ENCODE peak calls at places on chromosomes 7 and 10, in four cellular contexts. Z is K562, N is WTC11, V is HepG2. X is an unnamed sample.

GRCh38 chr7:2934984-2935740 is 91.1 kb upstream of the GNA12 start:
- DNase-seq in Z (no peak), V (no peak), N (peak), X (no peak)

GRCh38 chr7:128859232-128860157 is 3.2 kb upstream of the ATP6V1F start:
- DNase-seq in Z (no peak), V (no peak), N (no peak), X (no peak)

GRCh38 chr7:44411306-44411705 is 79.2 kb downstream of the NUDCD3 start:
- DNase-seq in N (no peak), Z (no peak), V (no peak), X (no peak)

GRCh38 chr7:12731214-12731656 is 43.8 kb downstream of the ARL4A start:
- DNase-seq in V (no peak), N (no peak), Z (no peak), X (no peak)

GRCh38 chr10:70324951-70325781 is 41.4 kb upstream of the NPFFR1 start:
- DNase-seq in V (no peak), Z (peak), N (no peak), X (no peak)

GRCh38 chr10:29623797-29624196 is 11.0 kb downstream of the SVIL start:
- DNase-seq in V (peak), Z (no peak), N (no peak), X (no peak)

GRCh38 chr10:97601268-97602215 is 12.0 kb downstream of the C10orf62 start:
- DNase-seq in N (no peak), Z (no peak), V (no peak), X (no peak)

GRCh38 chr7:3218561-3219225 is 82.4 kb upstream of the SDK1 start:
- DNase-seq in Z (no peak), V (peak), N (no peak), X (no peak)

GRCh38 chr7:137576481-137576880 is 232.9 kb upstream of the PTN start:
- DNase-seq in N (no peak), V (no peak), Z (no peak), X (no peak)

GRCh38 chr7:27921081-27921836 is 181.3 kb downstream of the TAX1BP1 start:
- DNase-seq in V (peak), Z (peak), N (no peak), X (peak)

GRCh38 chr10:86218160-86218559 is 148.4 kb downstream of the GRID1 start:
- DNase-seq in Z (no peak), N (no peak), V (no peak), X (no peak)

GRCh38 chr10:15824498-15824897 is 35.8 kb downstream of the MINDY3 start:
- DNase-seq in N (no peak), Z (no peak), V (no peak), X (no peak)

GRCh38 chr10:124388823-124389612 is 29.7 kb downstream of the OAT start:
- DNase-seq in Z (peak), V (peak), N (peak), X (peak)

GRCh38 chr7:79820387-79820786 is 314.2 kb upstream of the GNAI1 start:
- DNase-seq in N (no peak), V (no peak), Z (no peak), X (peak)

GRCh38 chr10:133100706-133101463 is 13.2 kb downstream of the ADGRA1 start:
- DNase-seq in V (no peak), N (peak), Z (peak), X (peak)

GRCh38 chr7:1046722-1047679 is 2.7 kb downstream of the GPR146 start:
- DNase-seq in V (no peak), Z (peak), N (no peak), X (no peak)

GRCh38 chr10:46520381-46520780 is 36.1 kb downstream of the GPRIN2 start:
- DNase-seq in V (no peak), N (peak), Z (no peak), X (no peak)

GRCh38 chr7:143325215-143325614 is 9.3 kb downstream of the CLCN1 start:
- DNase-seq in Z (no peak), V (no peak), N (no peak), X (no peak)
- TF ChIP-seq ELF4 in Z (no peak), V (no peak), N (no peak), X (no peak)

DNA sequence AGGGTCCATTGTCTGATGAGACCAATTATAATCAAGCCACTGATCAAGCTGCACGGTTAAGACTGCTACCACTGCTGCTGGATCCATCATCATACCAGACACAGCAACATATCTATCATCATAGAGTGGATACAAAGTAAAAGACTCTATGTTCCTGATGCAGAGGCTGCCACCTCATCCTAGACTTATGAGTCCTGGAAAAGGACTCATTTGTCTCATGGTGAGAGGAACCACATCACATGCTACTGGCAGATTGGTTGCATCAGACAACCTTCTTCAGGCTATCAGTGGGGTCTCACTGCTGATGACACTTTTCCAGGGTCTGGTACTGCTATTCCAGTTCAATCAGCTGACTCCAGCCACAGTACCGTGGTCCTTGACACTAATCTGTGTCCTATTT is 79.0 kb downstream of the ABI1 start:
- DNase-seq in V (no peak), Z (no peak), N (no peak), X (no peak)
- TF ChIP-seq ELF4 in V (no peak), Z (no peak), N (no peak), X (no peak)

GRCh38 chr10:117261501-117261900 is 20.6 kb downstream of the SLC18A2 start:
- DNase-seq in Z (no peak), N (no peak), V (no peak), X (no peak)

GRCh38 chr10:117260094-117260493 is 19.2 kb downstream of the SLC18A2 start:
- DNase-seq in N (no peak), Z (no peak), V (no peak), X (no peak)

GRCh38 chr10:117264776-117265175 is 23.9 kb downstream of the SLC18A2 start:
- DNase-seq in Z (no peak), N (no peak), V (peak), X (no peak)

GRCh38 chr10:117259279-117259678 is 18.4 kb downstream of the SLC18A2 start:
- DNase-seq in N (no peak), Z (no peak), V (no peak), X (no peak)

DNA sequence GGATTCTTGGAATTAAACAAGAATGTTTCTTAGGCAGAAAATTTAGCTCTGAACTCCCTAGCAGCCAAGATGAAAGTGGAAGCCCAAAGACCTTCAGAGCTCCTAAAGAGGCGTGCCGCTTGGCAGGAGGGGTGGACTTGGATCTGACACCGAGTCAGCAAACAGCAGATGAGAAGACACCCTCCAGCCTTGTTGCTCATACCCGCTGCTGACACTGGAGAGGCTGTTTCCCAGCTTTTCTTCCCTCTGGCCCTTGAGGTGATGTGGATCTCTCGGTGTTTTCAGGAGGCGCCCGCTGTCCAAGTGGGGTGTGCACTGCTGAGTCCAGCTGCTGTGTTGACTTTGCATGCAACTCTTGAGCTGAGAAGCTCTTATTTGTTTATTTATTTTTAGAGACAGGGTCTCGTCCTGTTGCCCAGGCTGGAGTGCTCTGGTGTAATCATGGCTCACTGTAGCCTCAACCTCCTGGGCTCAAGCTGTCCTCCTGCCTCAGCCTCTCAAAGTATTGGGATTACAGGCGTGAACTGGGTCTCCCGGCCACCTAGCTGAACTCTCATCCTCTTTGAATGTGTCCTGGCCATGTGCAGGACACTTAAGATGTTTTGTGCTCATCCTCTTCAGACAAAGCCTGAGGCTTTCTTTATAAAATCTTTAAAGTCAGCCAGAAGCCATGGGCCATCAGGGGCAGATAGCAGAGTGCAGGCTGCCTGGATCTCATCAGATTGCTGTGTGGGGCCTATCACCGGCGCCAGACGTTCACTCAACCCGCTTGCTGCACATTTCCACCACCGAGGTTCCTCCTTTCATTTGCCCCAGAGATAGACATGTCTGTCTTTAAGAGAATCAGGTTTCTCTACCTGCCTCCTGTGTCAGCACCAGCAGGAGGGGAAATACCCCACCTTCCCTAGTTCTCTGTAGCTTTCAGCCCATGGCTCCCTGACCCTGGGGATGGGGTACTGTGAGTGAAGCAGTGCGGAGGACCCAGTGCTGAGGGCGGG is 21.7 kb downstream of the SLC18A2 start:
- DNase-seq in V (peak), Z (no peak), N (no peak), X (no peak)
- TF ChIP-seq ELF4 in V (no peak), Z (no peak), N (no peak), X (no peak)

DNA sequence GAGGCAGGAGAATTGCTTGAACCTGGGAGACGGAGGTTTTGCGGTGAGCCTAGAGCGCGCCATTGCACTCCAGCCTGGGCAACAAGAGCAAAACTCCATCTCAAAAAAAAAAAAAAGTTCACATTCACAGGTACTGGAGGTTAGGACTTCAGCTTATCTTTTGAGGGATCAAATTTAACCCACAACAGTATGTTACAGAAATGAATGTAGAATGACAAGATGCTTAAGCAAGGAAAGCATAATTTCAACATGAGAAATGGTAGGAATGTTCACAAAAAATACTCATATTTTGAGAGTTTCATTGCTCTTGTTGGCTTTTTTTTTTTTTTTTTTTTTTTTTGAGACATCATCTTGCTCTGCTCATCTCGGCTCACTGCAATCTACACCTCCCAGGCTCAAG is 1.9 kb upstream of the HERC4 start:
- DNase-seq in V (no peak), N (no peak), Z (no peak), X (no peak)
- TF ChIP-seq ELF4 in V (no peak), N (no peak), Z (no peak), X (no peak)

GRCh38 chr7:142787783-142788182 is 17.0 kb downstream of the PRSS2 start:
- DNase-seq in N (no peak), Z (no peak), V (no peak), X (no peak)

GRCh38 chr7:142784096-142784495 is 13.3 kb downstream of the PRSS2 start:
- DNase-seq in V (no peak), Z (no peak), N (no peak), X (no peak)

GRCh38 chr7:142785841-142786250 is 15.1 kb downstream of the PRSS2 start:
- DNase-seq in N (no peak), Z (no peak), V (no peak), X (no peak)

GRCh38 chr7:142787034-142787768 is 16.4 kb downstream of the PRSS2 start:
- DNase-seq in Z (no peak), N (no peak), V (no peak), X (no peak)

GRCh38 chr7:142782922-142783900 is 12.4 kb downstream of the PRSS2 start:
- DNase-seq in V (peak), N (peak), Z (peak), X (peak)
- TF ChIP-seq ELF4 in V (no peak), N (no peak), Z (no peak), X (no peak)

DNA sequence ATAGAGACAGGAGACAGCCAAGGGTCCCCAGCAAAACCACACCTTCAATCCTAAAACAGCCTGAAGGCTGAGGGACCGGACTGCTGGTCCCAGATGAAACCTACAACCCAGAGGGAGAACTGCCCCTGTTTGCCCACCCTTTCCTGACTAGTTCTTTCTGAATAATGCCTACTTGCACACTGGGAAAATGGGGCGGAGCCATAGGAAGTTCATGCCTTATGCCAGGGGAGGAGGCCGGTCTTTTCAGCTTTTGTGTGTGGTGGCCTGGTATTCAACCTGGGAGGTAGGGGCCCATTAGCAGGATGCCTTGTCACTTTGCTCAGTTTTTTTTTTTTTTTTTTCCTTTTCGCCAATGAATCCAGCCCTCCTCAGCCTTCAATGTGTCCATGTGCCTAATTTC is 20.7 kb downstream of the TOMM7 start:
- DNase-seq in N (peak), V (peak), Z (no peak), X (no peak)
- TF ChIP-seq ELF4 in N (no peak), V (no peak), Z (no peak), X (no peak)

X was measured in HEK293T.